ENCODE peak calls at places on chromosomes 13 and 19, in six cellular contexts. T is bronchial epithelial cell; I is activated CD4-positive, alpha-beta T cell treated with anti-CD3 and anti-CD28 coated beads, Interleukin-2, amount 50 U/mL, for 4 hours; Q is mucosa of gallbladder; V is activated T-cell treated with anti-CD3 and anti-CD28 coated beads, Interleukin-2, amount 50 U/mL, for 72 hours; M is AG20443. Y is an unnamed sample.

GRCh38 chr19:13906525-13906904 is 514 bp downstream of the CC2D1A start:
- DNase-seq in T (no peak), I (peak), Q (no peak), V (no peak), M (no peak), Y (peak)

GRCh38 chr19:43425567-43426392 is 11.1 kb downstream of the TEX101 start:
- DNase-seq in T (peak), I (no peak), Q (peak), V (no peak), M (no peak), Y (no peak)

GRCh38 chr13:97281028-97281427 is 58.9 kb downstream of the MBNL2 start:
- DNase-seq in T (no peak), I (no peak), Q (no peak), V (no peak), M (no peak), Y (no peak)

GRCh38 chr13:46655727-46656180 is 102.8 kb downstream of the LRCH1 start:
- DNase-seq in T (no peak), I (no peak), Q (peak), V (no peak), M (peak), Y (no peak)

GRCh38 chr19:45250832-45251451 is at the start of gene MARK4:
- DNase-seq in T (peak), I (peak), Q (no peak), V (peak), M (peak), Y (peak)

GRCh38 chr19:18208098-18208951 is 4.5 kb upstream of the RAB3A start:
- DNase-seq in T (no peak), I (peak), Q (peak), V (peak), M (peak), Y (peak)

GRCh38 chr13:98103942-98104880 is 38.7 kb upstream of the FARP1 start:
- DNase-seq in T (peak), I (no peak), Q (no peak), V (no peak), M (no peak), Y (no peak)

GRCh38 chr19:4057913-4058695 is 8.6 kb downstream of the ZBTB7A start:
- DNase-seq in T (peak), I (peak), Q (peak), V (peak), M (peak), Y (no peak)

GRCh38 chr13:105442941-105443340 is 1092.5 kb downstream of the EFNB2 start:
- DNase-seq in T (peak), I (no peak), Q (peak), V (no peak), M (peak), Y (no peak)

GRCh38 chr19:51719251-51719901 is 4.4 kb downstream of the HAS1 start:
- DNase-seq in T (no peak), I (no peak), Q (no peak), V (no peak), M (no peak), Y (no peak)

GRCh38 chr13:64819081-64819480 is 2411.1 kb downstream of the PCDH9 start:
- DNase-seq in T (peak), I (no peak), Q (no peak), V (no peak), M (no peak), Y (no peak)

GRCh38 chr19:3881272-3882040 is 971 bp downstream of the ATCAY start:
- DNase-seq in T (no peak), I (no peak), Q (no peak), V (no peak), M (no peak), Y (no peak)

GRCh38 chr19:4375164-4375619 is 25.2 kb downstream of the SH3GL1 start:
- DNase-seq in T (peak), I (no peak), Q (peak), V (no peak), M (no peak), Y (no peak)

GRCh38 chr13:46749951-46750350 is 47.0 kb downstream of the ESD start:
- DNase-seq in T (no peak), I (no peak), Q (no peak), V (no peak), M (no peak), Y (no peak)

GRCh38 chr13:72953391-72953960 is 105.3 kb upstream of the KLF5 start:
- DNase-seq in T (peak), I (no peak), Q (peak), V (no peak), M (no peak), Y (no peak)

GRCh38 chr19:16325671-16326400 is 1.2 kb downstream of the KLF2 start:
- DNase-seq in T (no peak), I (no peak), Q (no peak), V (peak), M (no peak), Y (peak)

GRCh38 chr19:55370305-55370988 is at the start of gene IL11:
- DNase-seq in T (peak), I (no peak), Q (no peak), V (no peak), M (peak), Y (no peak)

GRCh38 chr13:113183450-113184129 is 24.9 kb downstream of the PCID2 start:
- DNase-seq in T (no peak), I (no peak), Q (no peak), V (no peak), M (no peak), Y (no peak)

GRCh38 chr19:49409441-49410029 is 13.7 kb downstream of the PTH2 start:
- DNase-seq in T (no peak), I (no peak), Q (no peak), V (no peak), M (no peak), Y (no peak)

GRCh38 chr19:48695743-48696352 is at the start of gene FUT2:
- DNase-seq in T (no peak), I (no peak), Q (peak), V (no peak), M (no peak), Y (no peak)

GRCh38 chr19:22617614-22618325 is 16.4 kb upstream of the ZNF492 start:
- DNase-seq in T (no peak), I (no peak), Q (no peak), V (no peak), M (peak), Y (no peak)

GRCh38 chr13:109355129-109355528 is 431.3 kb downstream of the IRS2 start:
- DNase-seq in T (no peak), I (no peak), Q (no peak), V (no peak), M (no peak), Y (no peak)

GRCh38 chr13:86906458-86906857 is 764.7 kb upstream of the SLITRK5 start:
- DNase-seq in T (peak), I (no peak), Q (no peak), V (no peak), M (no peak), Y (no peak)

GRCh38 chr19:1514295-1514661 is 1.5 kb upstream of the ADAMTSL5 start:
- DNase-seq in T (no peak), I (no peak), Q (no peak), V (no peak), M (no peak), Y (no peak)

GRCh38 chr19:289651-290538 is 1.3 kb downstream of the PLPP2 start:
- DNase-seq in T (peak), I (peak), Q (peak), V (peak), M (no peak), Y (no peak)

GRCh38 chr13:91468301-91468700 is 69.9 kb downstream of the GPC5 start:
- DNase-seq in T (peak), I (no peak), Q (no peak), V (no peak), M (no peak), Y (no peak)

GRCh38 chr13:109968876-109969577 is 182.6 kb upstream of the IRS2 start:
- DNase-seq in T (no peak), I (no peak), Q (no peak), V (no peak), M (peak), Y (no peak)

GRCh38 chr13:101785858-101786257 is 333.4 kb downstream of the ITGBL1 start:
- DNase-seq in T (peak), I (no peak), Q (peak), V (no peak), M (peak), Y (no peak)

GRCh38 chr19:17784201-17785008 is 10.5 kb upstream of the B3GNT3 start:
- DNase-seq in T (peak), I (peak), Q (peak), V (peak), M (peak), Y (peak)

GRCh38 chr13:108700421-108701170 is 71.2 kb downstream of the MYO16 start:
- DNase-seq in T (peak), I (no peak), Q (no peak), V (no peak), M (no peak), Y (no peak)

GRCh38 chr19:33815410-33816340 is 19.0 kb downstream of the KCTD15 start:
- DNase-seq in T (peak), I (no peak), Q (no peak), V (no peak), M (no peak), Y (no peak)

GRCh38 chr13:33616130-33616529 is 201.8 kb upstream of the RFC3 start:
- DNase-seq in T (no peak), I (no peak), Q (no peak), V (no peak), M (no peak), Y (no peak)

GRCh38 chr13:46176756-46177155 is 5.2 kb downstream of the LCP1 start:
- DNase-seq in T (no peak), I (no peak), Q (peak), V (no peak), M (no peak), Y (no peak)

GRCh38 chr13:44434441-44435141 is 61.0 kb downstream of the SERP2 start:
- DNase-seq in T (no peak), I (no peak), Q (no peak), V (no peak), M (no peak), Y (no peak)

GRCh38 chr19:46546194-46546896 is 50.7 kb upstream of the PNMA8B start:
- DNase-seq in T (peak), I (no peak), Q (peak), V (peak), M (peak), Y (no peak)

GRCh38 chr19:56170261-56170660 is 5.5 kb upstream of the GALP start:
- DNase-seq in T (peak), I (no peak), Q (peak), V (no peak), M (no peak), Y (no peak)

GRCh38 chr19:1425102-1425842 is 12.9 kb upstream of the RPS15 start:
- DNase-seq in T (peak), I (no peak), Q (no peak), V (no peak), M (no peak), Y (no peak)

Y was measured in T-helper 17 cell.